ENCODE peak calls at places on chromosomes 4 and X, in six cellular contexts. L is suprapubic skin, S is breast epithelium, C is IMR-90, P is lower leg skin, D is H54. B is an unnamed sample.

GRCh38 chr4:56874166-56874565 is 33.5 kb upstream of the REST start:
- DNase-seq in D (no peak), S (no peak), L (no peak), C (no peak), P (no peak), B (no peak)

GRCh38 chr4:152773322-152773721 is 6.2 kb downstream of the TIGD4 start:
- DNase-seq in S (no peak), D (no peak), P (no peak), L (no peak), C (no peak), B (no peak)

GRCh38 chrX:23782863-23783568 is at the start of gene SAT1:
- DNase-seq in D (peak), S (peak), P (peak), C (peak), L (peak), B (peak)

GRCh38 chrX:8783100-8784098 is 17.8 kb downstream of the FAM9A start:
- DNase-seq in D (no peak), S (no peak), L (no peak), P (no peak), C (peak), B (peak)

GRCh38 chr4:126742048-126742447 is 890.7 kb upstream of the INTU start:
- DNase-seq in P (no peak), L (no peak), C (no peak), S (no peak), D (no peak), B (no peak)

GRCh38 chr4:39025552-39026085 is 6.6 kb downstream of the TMEM156 start:
- DNase-seq in D (no peak), C (peak), P (no peak), L (no peak), S (no peak), B (no peak)

GRCh38 chrX:103517246-103517645 is 2.0 kb downstream of the RAB40A start:
- DNase-seq in L (no peak), D (no peak), C (peak), S (no peak), P (no peak), B (no peak)

GRCh38 chr4:24988776-24989175 is 42.0 kb downstream of the LGI2 start:
- DNase-seq in P (no peak), S (no peak), C (peak), D (no peak), L (no peak), B (no peak)

GRCh38 chr4:31360786-31361185 is 640.6 kb downstream of the PCDH7 start:
- DNase-seq in C (peak), S (no peak), L (no peak), P (no peak), D (no peak), B (no peak)

GRCh38 chr4:112201915-112202505 is 29.6 kb upstream of the AP1AR start:
- DNase-seq in P (no peak), C (no peak), L (no peak), S (no peak), D (no peak), B (no peak)

GRCh38 chr4:3411676-3412075 is 30.1 kb upstream of the HGFAC start:
- DNase-seq in C (no peak), D (no peak), L (peak), S (no peak), P (peak), B (no peak)

GRCh38 chrX:23964177-23964576 is 56.4 kb downstream of the CXorf58 start:
- DNase-seq in C (no peak), D (no peak), P (no peak), S (no peak), L (no peak), B (no peak)

GRCh38 chr4:80182237-80182866 is 15.0 kb upstream of the PRDM8 start:
- DNase-seq in S (no peak), L (no peak), C (no peak), D (no peak), P (no peak), B (no peak)

GRCh38 chr4:25842229-25842840 is 20.5 kb downstream of the SEL1L3 start:
- DNase-seq in L (no peak), P (no peak), S (no peak), D (no peak), C (no peak), B (no peak)

GRCh38 chr4:77797239-77797638 is 21.9 kb downstream of the CNOT6L start:
- DNase-seq in D (no peak), L (no peak), P (no peak), S (no peak), C (no peak), B (no peak)

GRCh38 chrX:370244-370962 is 16.3 kb downstream of the PPP2R3B start:
- DNase-seq in D (no peak), L (no peak), P (no peak), S (no peak), C (no peak), B (no peak)

GRCh38 chr4:115711575-115711974 is 598.2 kb upstream of the NDST4 start:
- DNase-seq in S (no peak), D (no peak), C (no peak), P (no peak), L (no peak), B (no peak)

GRCh38 chr4:26192921-26193894 is 127.6 kb upstream of the RBPJ start:
- DNase-seq in C (no peak), D (no peak), L (no peak), P (no peak), S (no peak), B (no peak)

GRCh38 chrX:119481218-119481875 is 13.1 kb downstream of the SLC25A5 start:
- DNase-seq in P (peak), L (no peak), C (no peak), D (no peak), S (no peak), B (no peak)

GRCh38 chr4:105140684-105141490 is 5.8 kb upstream of the TET2 start:
- DNase-seq in L (no peak), S (no peak), C (no peak), P (no peak), D (no peak), B (no peak)

GRCh38 chr4:109434793-109435080 is 1.1 kb downstream of the SEC24B start:
- DNase-seq in L (no peak), D (no peak), P (no peak), C (peak), S (no peak), B (no peak)

GRCh38 chr4:134505511-134505910 is 303.9 kb upstream of the PABPC4L start:
- DNase-seq in S (no peak), C (no peak), D (no peak), P (no peak), L (no peak), B (no peak)

GRCh38 chrX:68901512-68901911 is 72.7 kb downstream of the EFNB1 start:
- DNase-seq in L (no peak), C (no peak), D (no peak), S (no peak), P (no peak), B (no peak)

GRCh38 chr4:105808459-105809041 is 86.7 kb upstream of the NPNT start:
- DNase-seq in L (no peak), P (no peak), S (no peak), D (no peak), C (peak), B (no peak)

GRCh38 chrX:15903186-15903681 is 48.6 kb upstream of the AP1S2 start:
- DNase-seq in C (no peak), P (no peak), D (no peak), L (no peak), S (no peak), B (peak)

GRCh38 chr4:112321768-112322684 is 24.9 kb downstream of the ALPK1 start:
- DNase-seq in P (peak), S (peak), L (no peak), D (peak), C (peak), B (no peak)

GRCh38 chrX:39757971-39758370 is 339.8 kb downstream of the BCOR start:
- DNase-seq in D (no peak), P (no peak), L (no peak), S (no peak), C (peak), B (no peak)

GRCh38 chr4:10587296-10587695 is 97.3 kb downstream of the CLNK start:
- DNase-seq in C (no peak), L (no peak), S (no peak), D (no peak), P (peak), B (no peak)

GRCh38 chrX:53160297-53160983 is 64.6 kb downstream of the KDM5C start:
- DNase-seq in S (no peak), L (no peak), C (no peak), P (no peak), D (no peak), B (no peak)

GRCh38 chrX:30821116-30821515 is 67.9 kb downstream of the TAB3 start:
- DNase-seq in D (no peak), C (no peak), S (no peak), P (no peak), L (no peak), B (no peak)

GRCh38 chrX:82070948-82071347 is 869.0 kb downstream of the SH3BGRL start:
- DNase-seq in L (no peak), C (no peak), D (no peak), P (no peak), S (no peak), B (no peak)

GRCh38 chr4:67897686-67898085 is 13.9 kb upstream of the TMPRSS11D start:
- DNase-seq in C (no peak), D (no peak), S (no peak), L (no peak), P (no peak), B (no peak)

GRCh38 chr4:41655177-41655576 is 93.3 kb downstream of the PHOX2B start:
- DNase-seq in C (peak), L (no peak), D (no peak), S (no peak), P (no peak), B (no peak)

GRCh38 chrX:138858946-138859345 is 147.4 kb upstream of the FGF13 start:
- DNase-seq in D (no peak), L (no peak), S (no peak), C (no peak), P (no peak), B (no peak)

GRCh38 chrX:33211356-33212254 is at the start of gene DMD:
- DNase-seq in S (no peak), L (no peak), P (no peak), C (peak), D (no peak), B (no peak)
- TF ChIP-seq POLR2A in S (peak), L (no peak), P (no peak), C (no peak), D (no peak), B (no peak)

DNA sequence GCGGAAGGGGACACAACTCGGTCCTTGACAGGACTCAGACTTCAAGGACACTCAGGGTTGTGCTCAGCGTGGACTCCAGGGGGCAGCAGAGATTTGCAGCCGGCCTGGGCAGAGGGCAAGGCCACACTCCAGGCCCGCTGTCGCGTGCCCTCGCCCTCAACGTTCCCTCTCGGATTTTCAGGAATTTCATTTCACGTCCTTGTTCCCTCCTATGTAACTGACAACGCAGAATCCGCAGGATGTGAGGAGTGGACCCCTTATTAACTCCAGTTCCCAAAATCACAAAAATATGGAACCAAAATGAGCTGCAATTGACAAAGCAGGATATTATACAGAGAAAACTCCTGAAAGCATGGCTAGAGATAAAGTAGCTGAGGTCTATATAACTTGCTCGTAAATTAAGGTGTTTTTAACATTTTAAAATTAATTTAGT is 21.0 kb upstream of the DCTD start:
- DNase-seq in D (peak), S (peak), L (peak), C (peak), P (peak), B (peak)
- TF ChIP-seq POLR2A in D (no peak), S (no peak), L (no peak), C (no peak), P (no peak), B (no peak)

GRCh38 chrX:71215335-71215912 is 7.6 kb upstream of the GJB1 start:
- DNase-seq in S (no peak), D (no peak), L (no peak), P (no peak), C (no peak), B (no peak)
- TF ChIP-seq POLR2A in S (no peak), D (no peak), L (no peak), P (no peak), C (no peak), B (no peak)

GRCh38 chrX:2500681-2501151 is at the start of the genes DHRSX and ZBED1:
- DNase-seq in L (no peak), S (no peak), D (peak), P (peak), C (no peak), B (peak)
- TF ChIP-seq POLR2A in L (no peak), S (no peak), D (peak), P (no peak), C (peak), B (peak)

GRCh38 chr4:139502312-139502946 is 48.5 kb downstream of the RAB33B start:
- DNase-seq in S (no peak), P (no peak), L (no peak), C (no peak), D (no peak), B (no peak)
- TF ChIP-seq POLR2A in S (no peak), P (no peak), L (no peak), C (no peak), D (no peak), B (no peak)

GRCh38 chr4:186764457-186764856 is 40.8 kb upstream of the FAT1 start:
- DNase-seq in C (no peak), L (no peak), S (no peak), D (no peak), P (no peak), B (no peak)

GRCh38 chr4:186762865-186763264 is 39.2 kb upstream of the FAT1 start:
- DNase-seq in S (no peak), P (no peak), D (no peak), L (no peak), C (no peak), B (no peak)

GRCh38 chr4:186767794-186768193 is 44.1 kb upstream of the FAT1 start:
- DNase-seq in C (no peak), L (no peak), S (no peak), P (no peak), D (no peak), B (no peak)

GRCh38 chr4:186765138-186765537 is 41.5 kb upstream of the FAT1 start:
- DNase-seq in S (no peak), L (no peak), C (peak), D (peak), P (no peak), B (no peak)

DNA sequence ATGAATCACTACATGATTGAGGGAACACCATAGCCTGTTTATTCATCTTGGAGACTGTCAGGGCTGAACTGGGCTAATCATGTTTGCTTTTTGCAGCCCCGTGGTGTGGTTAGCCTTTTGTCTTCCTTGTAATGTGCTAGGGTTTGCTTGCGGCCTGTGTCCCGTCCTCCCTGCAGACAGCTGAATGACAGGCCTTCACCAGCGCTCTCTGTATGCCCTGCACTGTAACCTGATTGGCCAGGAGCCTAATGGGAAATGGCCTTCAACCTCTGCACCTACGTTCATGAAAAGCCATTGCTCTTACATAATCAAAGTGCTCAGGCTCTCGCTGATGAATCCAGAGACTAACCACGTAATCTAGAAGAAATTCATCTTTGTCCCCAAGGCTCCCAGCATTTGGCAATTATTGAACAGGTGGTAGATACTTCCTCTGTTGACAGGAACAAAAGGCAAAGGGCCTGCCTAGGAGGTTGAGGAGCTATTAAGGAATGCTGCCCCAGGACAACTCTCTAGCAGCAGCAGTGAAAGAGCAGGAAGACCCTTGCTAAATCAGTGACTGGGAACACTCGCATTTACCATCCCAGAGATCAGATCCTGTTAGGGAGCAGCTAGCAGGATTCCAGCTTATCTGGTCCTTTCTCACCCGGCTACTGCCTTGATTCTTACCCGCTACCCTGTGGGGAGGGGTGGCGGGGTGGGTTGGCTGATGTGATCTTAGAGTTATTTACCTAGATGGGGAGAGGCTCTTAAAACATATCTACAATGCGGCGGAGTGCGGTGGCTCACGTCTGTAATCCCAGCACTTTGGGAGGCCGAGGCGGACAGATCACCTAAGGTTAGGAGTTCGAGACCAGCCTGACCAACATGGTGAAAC is 42.3 kb upstream of the FAT1 start:
- DNase-seq in P (no peak), L (no peak), C (no peak), S (no peak), D (no peak), B (no peak)
- TF ChIP-seq POLR2A in P (no peak), L (no peak), C (no peak), S (no peak), D (no peak), B (no peak)

DNA sequence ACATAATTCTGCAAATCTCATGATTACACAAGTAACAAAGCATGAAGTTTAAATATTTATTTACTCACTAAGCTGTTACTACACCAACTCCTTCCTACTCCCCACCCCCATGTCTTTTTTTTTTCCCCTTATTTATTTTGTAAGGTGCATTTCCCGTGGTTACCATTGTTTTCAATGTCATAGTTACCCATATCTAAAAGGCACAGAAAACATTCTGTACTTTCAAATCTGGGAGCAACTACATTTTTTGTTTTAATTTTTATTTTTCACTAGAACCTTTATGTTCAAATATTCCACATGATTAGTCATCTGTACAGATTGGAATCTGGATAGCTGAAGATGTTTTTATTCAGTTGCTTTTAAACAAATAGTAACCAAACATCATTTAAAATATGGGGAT is 62.8 kb downstream of the PPP3CA start:
- DNase-seq in S (no peak), C (no peak), L (no peak), D (no peak), P (no peak), B (no peak)
- TF ChIP-seq POLR2A in S (no peak), C (no peak), L (no peak), D (no peak), P (no peak), B (no peak)

GRCh38 chrX:45849261-45849660 is 648.6 kb upstream of the DIPK2B start:
- DNase-seq in D (no peak), P (no peak), S (no peak), C (peak), L (no peak), B (no peak)

GRCh38 chrX:45850775-45851433 is 650.2 kb upstream of the DIPK2B start:
- DNase-seq in P (peak), C (peak), S (no peak), L (no peak), D (no peak), B (no peak)

GRCh38 chrX:45852884-45853283 is 652.2 kb upstream of the DIPK2B start:
- DNase-seq in C (no peak), P (no peak), D (no peak), L (no peak), S (no peak), B (no peak)

GRCh38 chrX:45850197-45850774 is 649.6 kb upstream of the DIPK2B start:
- DNase-seq in D (no peak), P (no peak), L (no peak), S (no peak), C (no peak), B (no peak)

GRCh38 chrX:45851434-45851991 is 650.8 kb upstream of the DIPK2B start:
- DNase-seq in P (no peak), S (no peak), C (no peak), L (no peak), D (no peak), B (no peak)
- TF ChIP-seq POLR2A in P (no peak), S (no peak), C (no peak), L (no peak), D (peak), B (no peak)

GRCh38 chr4:156825074-156825473 is 146.5 kb downstream of the PDGFC start:
- DNase-seq in L (no peak), S (no peak), P (no peak), C (no peak), D (no peak), B (no peak)

GRCh38 chr4:156827519-156827918 is 144.1 kb downstream of the PDGFC start:
- DNase-seq in S (no peak), P (no peak), D (no peak), L (no peak), C (no peak), B (no peak)

GRCh38 chr4:156820931-156821330 is 150.7 kb downstream of the PDGFC start:
- DNase-seq in S (no peak), L (no peak), D (no peak), C (peak), P (no peak), B (no peak)

GRCh38 chr4:156829194-156829593 is 142.4 kb downstream of the PDGFC start:
- DNase-seq in C (peak), P (no peak), D (no peak), L (no peak), S (no peak), B (no peak)

GRCh38 chr4:156824451-156825060 is 147.0 kb downstream of the PDGFC start:
- DNase-seq in P (no peak), S (no peak), L (no peak), C (no peak), D (no peak), B (no peak)
- TF ChIP-seq POLR2A in P (no peak), S (no peak), L (no peak), C (no peak), D (no peak), B (no peak)

DNA sequence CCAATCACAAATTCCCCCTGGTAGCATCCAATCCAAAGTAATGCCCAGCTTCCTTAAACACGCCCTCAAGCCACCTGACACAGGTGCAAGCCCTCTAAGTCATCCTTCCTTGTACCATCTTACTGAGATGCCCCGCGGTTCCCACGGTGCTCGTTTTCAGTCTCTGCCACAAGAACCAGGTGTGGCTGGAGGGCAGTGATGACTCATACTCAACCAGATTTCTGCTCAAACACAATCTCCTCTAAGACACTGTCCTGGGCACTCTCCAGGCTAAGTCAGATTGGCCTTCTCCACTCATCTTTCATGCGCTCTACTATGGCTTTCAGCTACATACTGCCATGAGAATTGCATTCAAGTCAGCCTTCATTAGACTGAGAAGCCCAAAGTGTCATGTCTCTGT is 3.5 kb downstream of the SH3KBP1 start:
- DNase-seq in P (peak), L (no peak), C (no peak), D (no peak), S (no peak), B (no peak)
- TF ChIP-seq POLR2A in P (no peak), L (no peak), C (no peak), D (no peak), S (no peak), B (no peak)